ENCODE peak calls at places on chromosomes 13 and 19, in four cellular contexts. M, Z, R and U are unnamed samples.
A peak's percentile ranks its signal among the peaks of the same experiment; 100 is the strongest.

GRCh38 chr13:22883961-22884360 is 296.8 kb upstream of the SGCG start:
- DNase-seq in R (no peak), Z (no peak), M (no peak), U (no peak)

GRCh38 chr13:110272227-110272626 is 34.7 kb downstream of the COL4A1 start:
- DNase-seq in R (no peak), Z (no peak), M (no peak), U (no peak)

GRCh38 chr19:1779604-1779973 is 26.3 kb downstream of the ONECUT3 start:
- DNase-seq in Z (no peak), R (no peak), M (no peak), U (no peak)

GRCh38 chr19:34336781-34337271 is 28.2 kb upstream of the GPI start:
- DNase-seq in M (peak; percentile 56), R (peak; percentile 65), Z (peak; percentile 57), U (peak; percentile 40)

GRCh38 chr19:51079486-51080110 is 3.1 kb downstream of the KLK14 start:
- DNase-seq in Z (no peak), M (no peak), R (no peak), U (no peak)

GRCh38 chr13:34155931-34156607 is 338.1 kb downstream of the RFC3 start:
- DNase-seq in R (no peak), M (no peak), Z (peak; percentile 61), U (no peak)

GRCh38 chr13:23180711-23181110 is at the start of gene SGCG:
- DNase-seq in M (no peak), R (no peak), Z (peak; percentile 34), U (no peak)

GRCh38 chr13:79287994-79288795 is 117.9 kb downstream of the RBM26 start:
- DNase-seq in M (no peak), Z (no peak), R (no peak), U (no peak)

GRCh38 chr13:102771298-102772041 is 2.1 kb downstream of the TEX30 start:
- DNase-seq in Z (no peak), R (no peak), M (no peak), U (no peak)

GRCh38 chr13:45385320-45385719 is 32.9 kb downstream of the SLC25A30 start:
- DNase-seq in Z (no peak), R (no peak), M (no peak), U (no peak)

GRCh38 chr19:34667349-34668076 is 9.4 kb downstream of the SCGB2B2 start:
- DNase-seq in Z (peak; percentile 20), R (peak; percentile 15), M (peak; percentile 17), U (no peak)

GRCh38 chr19:36182612-36183454 is 30.6 kb upstream of the COX7A1 start:
- DNase-seq in Z (no peak), M (no peak), R (no peak), U (no peak)

GRCh38 chr19:33256266-33256665 is 30.6 kb upstream of the SLC7A10 start:
- DNase-seq in R (no peak), Z (no peak), M (no peak), U (no peak)

GRCh38 chr19:36032251-36033104 is at the start of gene CLIP3:
- DNase-seq in Z (peak; percentile 88), M (peak; percentile 44), R (no peak), U (peak; percentile 11)

GRCh38 chr13:44305845-44306244 is 67.8 kb upstream of the SERP2 start:
- DNase-seq in M (no peak), Z (peak; percentile 37), R (no peak), U (no peak)

GRCh38 chr13:30925429-30925828 is 7.0 kb upstream of the TEX26 start:
- DNase-seq in R (no peak), Z (no peak), M (no peak), U (no peak)

GRCh38 chr19:30356951-30357579 is 15.1 kb upstream of the ZNF536 start:
- DNase-seq in Z (no peak), M (no peak), R (no peak), U (no peak)

GRCh38 chr19:48539503-48540096 is 12.4 kb upstream of the SULT2B1 start:
- DNase-seq in Z (peak; percentile 88), R (no peak), M (no peak), U (no peak)

GRCh38 chr19:2841858-2842574 is 741 bp downstream of the ZNF555 start:
- DNase-seq in M (no peak), R (no peak), Z (peak; percentile 23), U (no peak)

GRCh38 chr19:45444318-45445041 is 20.8 kb upstream of the ERCC1 start:
- DNase-seq in R (peak; percentile 86), Z (peak; percentile 92), M (peak; percentile 84), U (peak; percentile 93)

GRCh38 chr13:32650705-32651311 is 64.6 kb downstream of the PDS5B start:
- DNase-seq in M (peak; percentile 56), R (peak; percentile 84), Z (peak; percentile 83), U (peak; percentile 52)

GRCh38 chr13:46598140-46598819 is 45.3 kb downstream of the LRCH1 start:
- DNase-seq in Z (no peak), R (peak; percentile 72), M (peak; percentile 5), U (peak; percentile 13)

GRCh38 chr19:18006895-18007604 is 920 bp upstream of the ARRDC2 start:
- DNase-seq in Z (peak; percentile 92), M (peak; percentile 78), R (peak; percentile 83), U (peak; percentile 79)

GRCh38 chr19:56841194-56841546 is 644 bp upstream of the PEG3 start:
- DNase-seq in R (no peak), Z (no peak), M (no peak), U (no peak)

GRCh38 chr19:45607071-45608029 is 5.3 kb upstream of the GPR4 start:
- DNase-seq in Z (peak; percentile 83), M (peak; percentile 20), R (no peak), U (peak; percentile 47)

GRCh38 chr19:12293771-12294307 is 844 bp downstream of the ZNF44 start:
- DNase-seq in Z (peak; percentile 78), M (peak; percentile 48), R (peak; percentile 78), U (peak; percentile 77)

GRCh38 chr19:50537769-50538230 is 24.1 kb upstream of the ASPDH start:
- DNase-seq in M (peak; percentile 33), Z (peak; percentile 71), R (peak; percentile 82), U (peak; percentile 41)

GRCh38 chr13:36217456-36217855 is 3.1 kb upstream of the SOHLH2 start:
- DNase-seq in R (no peak), M (no peak), Z (no peak), U (no peak)

GRCh38 chr19:33316521-33317284 is 14.4 kb upstream of the CEBPA start:
- DNase-seq in M (no peak), Z (no peak), R (no peak), U (no peak)

GRCh38 chr13:21320642-21321034 is 138.5 kb downstream of the ZDHHC20 start:
- DNase-seq in M (no peak), Z (no peak), R (no peak), U (no peak)

GRCh38 chr13:102817907-102818306 is 19.0 kb downstream of the BIVM start:
- DNase-seq in M (no peak), R (no peak), Z (peak; percentile 7), U (no peak)

GRCh38 chr13:44022196-44022595 is 142.5 kb downstream of the LACC1 start:
- DNase-seq in Z (peak; percentile 8), R (no peak), M (no peak), U (peak; percentile 5)

GRCh38 chr19:46745521-46746280 is at the start of gene FKRP:
- DNase-seq in M (peak; percentile 21), R (no peak), Z (peak; percentile 49), U (peak; percentile 30)

GRCh38 chr19:39409886-39410619 is 2.4 kb upstream of the PLEKHG2 start:
- DNase-seq in M (peak; percentile 78), Z (peak; percentile 92), R (peak; percentile 64), U (no peak)

GRCh38 chr13:101757446-101758039 is 305.1 kb downstream of the ITGBL1 start:
- DNase-seq in Z (peak; percentile 62), M (peak; percentile 34), R (peak; percentile 74), U (no peak)